ENCODE peak calls at places on chromosome 1, in four cellular contexts. O is right lobe of liver, B is lung, A is ovary. J is an unnamed sample.
A peak's percentile ranks its signal among the peaks of the same experiment; 100 is the strongest.

GRCh38 chr1:4674117-4674516 is 19.7 kb downstream of the AJAP1 start:
- DNase-seq in O (no peak), A (no peak), B (no peak), J (no peak)

GRCh38 chr1:244778356-244778755 is 57.1 kb upstream of the COX20 start:
- DNase-seq in B (no peak), A (no peak), O (no peak), J (no peak)

GRCh38 chr1:32068891-32069590 is 3.7 kb upstream of the TMEM39B start:
- DNase-seq in B (no peak), A (no peak), O (no peak), J (no peak)

GRCh38 chr1:93566227-93566626 is 115.4 kb downstream of the BCAR3 start:
- DNase-seq in O (no peak), A (no peak), B (no peak), J (peak; percentile 28)

GRCh38 chr1:61569212-61569621 is 155.7 kb downstream of the TM2D1 start:
- DNase-seq in O (no peak), A (no peak), B (no peak), J (no peak)

GRCh38 chr1:220808501-220809186 is 21.9 kb downstream of the MTARC1 start:
- DNase-seq in O (no peak), A (no peak), B (no peak), J (no peak)

GRCh38 chr1:230868736-230869385 is 540 bp upstream of the C1orf198 start:
- DNase-seq in O (peak; percentile 80), A (peak; percentile 48), B (peak; percentile 61), J (peak; percentile 43)

GRCh38 chr1:68049941-68050878 is at the start of gene DIRAS3:
- DNase-seq in A (peak; percentile 80), O (peak; percentile 36), B (no peak), J (peak; percentile 14)

GRCh38 chr1:41957568-41957967 is 38.8 kb upstream of the HIVEP3 start:
- DNase-seq in A (no peak), O (no peak), B (no peak), J (no peak)

GRCh38 chr1:64623750-64624445 is 121.0 kb upstream of the RAVER2 start:
- DNase-seq in A (no peak), O (no peak), B (no peak), J (no peak)

GRCh38 chr1:38578444-38578951 is 281.1 kb downstream of the RRAGC start:
- DNase-seq in A (no peak), O (peak; percentile 27), B (peak; percentile 62), J (no peak)

GRCh38 chr1:95364546-95364945 is 130.5 kb downstream of the RWDD3 start:
- DNase-seq in O (no peak), A (no peak), B (no peak), J (no peak)

GRCh38 chr1:97668945-97669344 is 251.9 kb downstream of the DPYD start:
- DNase-seq in O (no peak), A (no peak), B (no peak), J (no peak)

GRCh38 chr1:185170291-185170848 is 13.4 kb downstream of the SWT1 start:
- DNase-seq in O (peak; percentile 19), B (no peak), A (no peak), J (peak; percentile 40)

GRCh38 chr1:236458991-236459390 is 64.8 kb upstream of the LGALS8 start:
- DNase-seq in A (no peak), B (no peak), O (no peak), J (no peak)

GRCh38 chr1:185825556-185825955 is 91.4 kb downstream of the HMCN1 start:
- DNase-seq in O (no peak), A (no peak), B (no peak), J (no peak)

GRCh38 chr1:53526451-53527101 is 67.4 kb downstream of the DMRTB1 start:
- DNase-seq in O (no peak), B (no peak), A (peak; percentile 76), J (peak; percentile 55)

GRCh38 chr1:19011832-19012231 is 55.4 kb upstream of the IFFO2 start:
- DNase-seq in A (no peak), O (no peak), B (no peak), J (no peak)

GRCh38 chr1:18950415-18951026 is 6.0 kb downstream of the IFFO2 start:
- DNase-seq in O (peak; percentile 48), B (no peak), A (no peak), J (peak; percentile 64)

GRCh38 chr1:209368864-209369598 is 214.5 kb upstream of the CAMK1G start:
- DNase-seq in O (no peak), B (no peak), A (no peak), J (no peak)

GRCh38 chr1:202578565-202578964 is 131.7 kb downstream of the SYT2 start:
- DNase-seq in B (no peak), O (no peak), A (no peak), J (no peak)

GRCh38 chr1:175503538-175503937 is 239.9 kb downstream of the TNR start:
- DNase-seq in O (no peak), B (no peak), A (no peak), J (no peak)

GRCh38 chr1:98045211-98046030 is 124.6 kb upstream of the DPYD start:
- DNase-seq in B (no peak), A (no peak), O (peak; percentile 31), J (no peak)

DNA sequence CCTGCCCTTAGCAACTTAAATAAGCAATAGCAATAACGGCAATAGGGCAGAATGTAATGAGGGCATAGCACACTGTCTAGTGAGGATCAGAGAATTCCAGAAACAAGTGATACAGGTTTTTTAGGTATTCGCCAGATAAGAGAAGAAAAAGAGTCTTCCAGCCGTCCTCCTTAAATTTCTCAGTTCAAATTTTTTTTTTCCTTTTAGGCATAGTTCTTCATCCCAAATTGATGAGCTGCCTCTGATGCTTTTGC is 1.8 kb downstream of the PIGV start:
- DNase-seq in B (no peak), A (no peak), O (no peak), J (no peak)
- H3K4me3 ChIP-seq in B (no peak overlapping the region), A (no peak overlapping the region), O (no peak overlapping the region), J (no peak overlapping the region)

DNA sequence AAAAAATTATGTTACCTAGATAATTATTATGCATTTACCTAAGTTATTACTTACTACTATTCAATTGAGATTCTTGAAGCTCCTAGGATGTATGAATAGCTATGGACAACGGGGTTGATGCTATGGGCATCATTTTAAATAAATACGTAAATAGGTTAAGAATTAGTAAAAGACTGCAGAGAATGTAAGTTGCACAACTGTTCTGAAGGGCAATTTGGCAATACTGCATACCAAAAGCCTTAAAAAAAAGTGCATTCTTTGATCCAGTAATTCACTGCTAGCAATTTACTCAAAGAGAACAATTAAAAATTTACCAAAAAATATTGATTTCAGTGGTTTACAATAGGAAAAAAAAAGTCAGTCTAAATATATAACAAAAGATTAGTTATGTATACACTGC is 3.5 kb downstream of the ARPC5 start:
- DNase-seq in A (no peak), B (no peak), O (no peak), J (no peak)
- H3K4me3 ChIP-seq in A (no peak overlapping the region), B (no peak overlapping the region), O (no peak overlapping the region), J (peak overlapping the region; percentile 87)

GRCh38 chr1:3545363-3546047 is 65.8 kb downstream of the MEGF6 start:
- DNase-seq in O (no peak), A (peak; percentile 68), B (no peak), J (no peak)

GRCh38 chr1:3548156-3548893 is 63.0 kb downstream of the MEGF6 start:
- DNase-seq in B (no peak), O (no peak), A (peak; percentile 59), J (peak; percentile 37)

GRCh38 chr1:3546048-3546384 is 65.3 kb downstream of the MEGF6 start:
- DNase-seq in O (no peak), B (no peak), A (no peak), J (no peak)

GRCh38 chr1:3548895-3549294 is 62.4 kb downstream of the MEGF6 start:
- DNase-seq in A (no peak), B (no peak), O (no peak), J (no peak)

DNA sequence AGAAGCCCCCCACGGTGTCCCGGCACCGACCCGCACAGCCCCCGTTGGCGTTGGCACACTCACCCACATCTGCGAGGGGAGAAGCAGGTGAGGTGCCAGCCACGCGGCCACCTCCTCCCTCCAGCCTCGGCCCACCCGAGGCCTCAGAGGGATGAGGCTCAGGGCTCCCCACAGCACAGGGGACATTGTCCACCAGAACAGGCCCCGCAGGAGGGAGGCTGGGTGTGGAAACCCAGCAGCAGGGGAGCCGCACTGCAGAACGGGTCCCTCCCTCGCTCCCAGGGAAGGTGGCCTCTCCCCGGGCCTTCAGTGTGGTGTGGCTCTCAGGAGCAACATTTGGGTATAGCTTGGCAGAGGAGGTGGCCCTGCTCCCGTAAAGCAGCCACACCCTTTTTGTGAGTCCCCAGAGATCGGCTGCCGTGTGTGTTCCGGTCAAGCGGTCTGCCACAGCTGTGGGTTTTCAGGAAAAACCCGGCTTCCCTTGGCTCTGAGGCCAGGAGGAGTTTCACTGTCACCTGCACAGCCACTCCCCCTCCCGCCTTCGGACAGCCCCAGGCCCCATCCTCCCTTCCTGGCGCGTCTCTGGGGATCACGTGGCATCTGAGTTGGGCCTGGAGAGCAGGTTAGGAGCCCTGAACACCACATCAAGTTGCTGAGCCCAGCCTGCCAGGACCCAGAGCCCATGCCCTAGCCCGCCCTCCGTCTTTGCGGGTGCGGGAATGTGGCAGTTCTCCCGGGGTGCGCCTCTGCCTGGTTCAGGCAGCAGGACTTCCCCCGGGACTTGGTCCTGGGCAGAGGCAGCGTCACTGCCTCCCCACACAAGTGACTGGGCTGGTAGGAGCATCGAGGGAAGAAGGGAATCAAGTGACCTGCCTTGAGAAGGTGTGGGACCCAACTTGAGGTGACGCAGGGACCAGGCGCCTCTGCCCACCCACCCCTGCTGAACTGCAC is 64.0 kb downstream of the MEGF6 start:
- DNase-seq in A (no peak), O (no peak), B (no peak), J (no peak)
- H3K4me3 ChIP-seq in A (no peak overlapping the region), O (no peak overlapping the region), B (no peak overlapping the region), J (no peak overlapping the region)

GRCh38 chr1:219661464-219662092 is 48.7 kb upstream of the ZC3H11B start:
- DNase-seq in O (no peak), B (no peak), A (no peak), J (no peak)
- H3K4me3 ChIP-seq in O (no peak overlapping the region), B (no peak overlapping the region), A (no peak overlapping the region), J (no peak overlapping the region)

DNA sequence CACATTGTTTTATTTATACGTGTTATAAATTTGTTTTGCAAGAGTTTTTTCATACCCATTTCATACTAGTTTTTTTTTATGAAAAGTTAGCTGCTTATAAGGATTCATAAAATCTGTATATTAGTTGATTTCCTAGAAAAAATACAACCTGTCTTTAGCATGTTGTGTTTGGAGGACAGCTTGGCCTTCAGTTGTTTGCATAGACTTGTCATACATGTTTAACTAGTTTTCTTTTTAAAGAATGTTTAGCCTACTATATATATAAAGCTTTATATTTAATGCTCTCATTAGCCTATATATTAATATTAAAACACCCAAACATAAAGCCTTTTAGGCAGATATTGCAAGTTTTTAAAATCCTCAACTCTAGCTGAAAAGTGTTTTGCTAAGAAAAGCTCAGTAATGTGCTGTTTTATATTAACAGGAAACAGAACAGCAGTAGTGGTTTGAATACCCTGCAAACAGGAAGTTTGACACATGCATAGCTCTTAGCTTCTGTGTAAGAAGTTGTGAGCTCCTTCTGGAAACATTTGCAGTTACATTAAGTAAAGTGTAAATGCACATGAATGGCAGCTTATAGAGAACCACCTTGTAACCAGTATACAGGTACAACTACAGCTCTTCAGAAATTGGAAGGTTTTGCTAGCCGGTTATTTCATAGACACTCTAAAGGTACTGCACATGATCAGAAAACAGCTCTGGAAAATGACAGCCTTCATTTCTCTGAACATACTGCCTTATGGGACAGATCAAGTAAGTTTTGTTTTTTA is at the start of gene PRKACB:
- DNase-seq in O (no peak), B (no peak), A (no peak), J (no peak)
- H3K4me3 ChIP-seq in O (no peak within 1 kb of the TSS), B (no peak within 1 kb of the TSS), A (no peak within 1 kb of the TSS), J (no peak within 1 kb of the TSS)